ENCODE peak calls at places on chromosome 22, in eight cellular contexts. F is stimulated activated CD4-positive, alpha-beta T cell treated with anti-CD3 and anti-CD28 coated beads, Interleukin-2, amount 100 ng/mL, for 24 hours; E is GM03348; O is HFF-Myc; R is iris pigment epithelial cell; P is T-helper 1 cell; K is T-helper 2 cell; X is stimulated activated CD8-positive, alpha-beta memory T cell treated with anti-CD3 and anti-CD28 coated beads, Interleukin-15, amount 100 ng/mL, for 1 hour. V is an unnamed sample.

GRCh38 chr22:36951746-36952145 is 38.3 kb downstream of the CSF2RB start:
- DNase-seq in F (no peak), E (no peak), O (no peak), R (no peak), P (no peak), K (no peak), X (no peak), V (no peak)

GRCh38 chr22:23163665-23164064 is 16.6 kb upstream of the BCR start:
- DNase-seq in F (no peak), E (no peak), O (no peak), R (no peak), P (no peak), K (no peak), X (no peak), V (no peak)

GRCh38 chr22:39927544-39927943 is 26.7 kb downstream of the GRAP2 start:
- DNase-seq in F (no peak), E (no peak), O (no peak), R (no peak), P (peak; percentile 52), K (no peak), X (no peak), V (peak; percentile 4)

GRCh38 chr22:45208993-45209838 is 31.5 kb downstream of the KIAA0930 start:
- DNase-seq in F (peak; percentile 41), E (peak; percentile 82), O (peak; percentile 77), R (peak; percentile 88), P (peak; percentile 12), K (no peak), X (no peak), V (peak; percentile 24)

GRCh38 chr22:20786048-20786447 is 12.1 kb downstream of the SERPIND1 start:
- DNase-seq in F (no peak), E (no peak), O (no peak), R (no peak), P (no peak), K (no peak), X (no peak), V (no peak)

GRCh38 chr22:42399315-42400271 is 32.6 kb downstream of the NFAM1 start:
- DNase-seq in F (no peak), E (no peak), O (no peak), R (no peak), P (no peak), K (no peak), X (no peak), V (no peak)

GRCh38 chr22:11253000-11253511 is 4274.9 kb upstream of the OR11H1 start:
- DNase-seq in F (no peak), E (no peak), O (no peak), R (no peak), P (no peak), K (peak; percentile 4), X (no peak), V (no peak)

GRCh38 chr22:50516068-50516467 is 8.0 kb downstream of the NCAPH2 start:
- DNase-seq in F (no peak), E (no peak), O (no peak), R (no peak), P (no peak), K (no peak), X (no peak), V (no peak)

GRCh38 chr22:22884888-22885840 is 2.5 kb upstream of the IGLL5 start:
- DNase-seq in F (peak; percentile 24), E (no peak), O (no peak), R (no peak), P (peak; percentile 48), K (no peak), X (no peak), V (no peak)

GRCh38 chr22:18905540-18906409 is at the start of gene DGCR6:
- DNase-seq in F (no peak), E (no peak), O (no peak), R (no peak), P (no peak), K (no peak), X (no peak), V (no peak)

GRCh38 chr22:35544189-35544588 is 3.6 kb downstream of the RASD2 start:
- DNase-seq in F (no peak), E (no peak), O (no peak), R (no peak), P (no peak), K (no peak), X (no peak), V (no peak)

GRCh38 chr22:42076764-42077485 is 2.6 kb upstream of the SMDT1 start:
- DNase-seq in F (no peak), E (no peak), O (no peak), R (no peak), P (no peak), K (no peak), X (no peak), V (no peak)

GRCh38 chr22:21029486-21030025 is 2.8 kb downstream of the SLC7A4 start:
- DNase-seq in F (no peak), E (no peak), O (no peak), R (no peak), P (no peak), K (no peak), X (no peak), V (no peak)

GRCh38 chr22:27116295-27116694 is 458.9 kb downstream of the MIAT start:
- DNase-seq in F (no peak), E (no peak), O (no peak), R (no peak), P (no peak), K (no peak), X (no peak), V (no peak)

GRCh38 chr22:29148036-29148435 is 57.7 kb upstream of the EMID1 start:
- DNase-seq in F (no peak), E (no peak), O (no peak), R (no peak), P (no peak), K (no peak), X (no peak), V (peak; percentile 7)

GRCh38 chr22:47452184-47452583 is 689.7 kb downstream of the TBC1D22A start:
- DNase-seq in F (no peak), E (no peak), O (no peak), R (no peak), P (no peak), K (no peak), X (no peak), V (peak; percentile 34)

GRCh38 chr22:37568448-37569008 is 8.2 kb downstream of the CDC42EP1 start:
- DNase-seq in F (no peak), E (no peak), O (no peak), R (no peak), P (no peak), K (no peak), X (no peak), V (no peak)

GRCh38 chr22:43521716-43522115 is 109.9 kb downstream of the MPPED1 start:
- DNase-seq in F (no peak), E (no peak), O (no peak), R (no peak), P (no peak), K (no peak), X (no peak), V (no peak)

GRCh38 chr22:23984430-23984829 is 4.5 kb downstream of the GSTT2 start:
- DNase-seq in F (peak; percentile 84), E (peak; percentile 52), O (peak; percentile 21), R (peak; percentile 22), P (peak; percentile 53), K (no peak), X (no peak), V (peak; percentile 53)

GRCh38 chr22:31579835-31580242 is 82.2 kb downstream of the PISD start:
- DNase-seq in F (no peak), E (no peak), O (no peak), R (no peak), P (no peak), K (no peak), X (no peak), V (peak; percentile 42)

GRCh38 chr22:41870786-41871185 is 37.9 kb downstream of the SREBF2 start:
- DNase-seq in F (no peak), E (no peak), O (no peak), R (no peak), P (no peak), K (no peak), X (no peak), V (no peak)

GRCh38 chr22:46287873-46288751 is 8.6 kb upstream of the GTSE1 start:
- DNase-seq in F (no peak), E (no peak), O (no peak), R (no peak), P (peak; percentile 86), K (no peak), X (no peak), V (no peak)

GRCh38 chr22:19011075-19011474 is 75.0 kb upstream of the PRODH start:
- DNase-seq in F (no peak), E (no peak), O (no peak), R (no peak), P (no peak), K (no peak), X (no peak), V (no peak)

GRCh38 chr22:48823941-48824340 is 1003.7 kb downstream of the BRD1 start:
- DNase-seq in F (no peak), E (no peak), O (no peak), R (no peak), P (no peak), K (no peak), X (no peak), V (no peak)

GRCh38 chr22:47569389-47570299 is 807.2 kb downstream of the TBC1D22A start:
- DNase-seq in F (no peak), E (no peak), O (no peak), R (no peak), P (no peak), K (no peak), X (no peak), V (no peak)

GRCh38 chr22:45542001-45542520 is 39.4 kb downstream of the FBLN1 start:
- DNase-seq in F (no peak), E (no peak), O (no peak), R (no peak), P (no peak), K (no peak), X (no peak), V (no peak)

GRCh38 chr22:41106122-41106968 is 14.0 kb downstream of the EP300 start:
- DNase-seq in F (no peak), E (no peak), O (no peak), R (peak; percentile 62), P (no peak), K (no peak), X (no peak), V (no peak)

V was measured in Caco-2.